ENCODE peak calls at places on chromosomes 2 and 18, in four cellular contexts. B is endothelial cell of umbilical vein, Y is uterus, A is hepatocyte. O is an unnamed sample.

GRCh38 chr2:41222593-41222992 is 770.7 kb upstream of the SLC8A1 start:
- DNase-seq in A (no peak), B (no peak), Y (no peak), O (no peak)

GRCh38 chr2:239309398-239310245 is 91.2 kb downstream of the HDAC4 start:
- DNase-seq in Y (peak; percentile 31), A (no peak), B (no peak), O (peak; percentile 72)

GRCh38 chr2:128374001-128374710 is 55.5 kb upstream of the HS6ST1 start:
- DNase-seq in A (peak; percentile 47), B (no peak), Y (peak; percentile 12), O (peak; percentile 57)

GRCh38 chr2:127067620-127068350 is 39.2 kb downstream of the BIN1 start:
- DNase-seq in A (peak; percentile 89), Y (peak; percentile 80), B (peak; percentile 55), O (no peak)

GRCh38 chr2:85887566-85888019 is 1.2 kb downstream of the ST3GAL5 start:
- DNase-seq in A (peak; percentile 54), B (peak; percentile 50), Y (peak; percentile 52), O (no peak)

GRCh38 chr2:233084488-233084887 is 24.3 kb downstream of the INPP5D start:
- DNase-seq in A (no peak), B (peak; percentile 96), Y (no peak), O (peak; percentile 71)

GRCh38 chr18:8536226-8536625 is 73.0 kb upstream of the RAB12 start:
- DNase-seq in Y (no peak), B (no peak), A (no peak), O (no peak)

GRCh38 chr2:212863185-212863588 is 288.2 kb downstream of the IKZF2 start:
- DNase-seq in B (peak; percentile 29), Y (no peak), A (peak; percentile 18), O (no peak)

GRCh38 chr2:119338826-119339561 is 27.6 kb downstream of the C2orf76 start:
- DNase-seq in Y (no peak), B (no peak), A (no peak), O (no peak)

GRCh38 chr2:128550801-128551416 is 232.2 kb upstream of the HS6ST1 start:
- DNase-seq in B (no peak), A (no peak), Y (no peak), O (no peak)

GRCh38 chr2:219461061-219461514 is 26.4 kb downstream of the SPEG start:
- DNase-seq in Y (peak; percentile 79), A (peak; percentile 40), B (no peak), O (peak; percentile 90)

GRCh38 chr18:77098033-77098432 is 34.5 kb downstream of the MBP start:
- DNase-seq in Y (no peak), A (no peak), B (no peak), O (no peak)

GRCh38 chr2:221289389-221289788 is 282.7 kb downstream of the EPHA4 start:
- DNase-seq in Y (no peak), B (no peak), A (no peak), O (no peak)

GRCh38 chr18:24201699-24202687 is 63.1 kb downstream of the CABYR start:
- DNase-seq in A (no peak), B (no peak), Y (no peak), O (no peak)

GRCh38 chr18:24198461-24198860 is 59.6 kb downstream of the CABYR start:
- DNase-seq in B (no peak), Y (no peak), A (no peak), O (no peak)

GRCh38 chr18:24199563-24199962 is 60.7 kb downstream of the CABYR start:
- DNase-seq in A (no peak), B (no peak), Y (no peak), O (no peak)

GRCh38 chr18:24200494-24200893 is 61.6 kb downstream of the CABYR start:
- DNase-seq in A (no peak), Y (no peak), B (no peak), O (no peak)

DNA sequence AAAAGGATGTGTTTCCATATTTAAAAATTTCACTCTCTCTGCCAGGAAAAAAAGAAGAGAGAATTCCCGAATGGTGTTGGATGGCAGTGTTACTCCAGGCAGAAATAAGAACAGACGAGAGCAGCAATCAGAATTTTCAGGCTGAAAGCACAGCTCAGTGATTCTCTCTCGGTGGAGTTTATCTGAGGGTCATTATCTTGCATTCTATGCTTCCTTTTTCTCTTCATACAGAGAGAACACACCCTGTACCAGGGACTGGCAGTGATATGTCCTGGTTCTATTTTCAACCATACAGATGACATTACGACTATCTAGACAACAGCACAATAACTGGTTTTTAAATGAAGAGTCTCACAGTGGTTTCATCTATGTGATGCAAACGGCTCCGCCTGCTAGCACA is 62.0 kb downstream of the CABYR start:
- DNase-seq in Y (no peak), B (no peak), A (no peak), O (no peak)
- H3K27ac ChIP-seq in Y (no peak overlapping the region), B (no peak overlapping the region), A (no peak overlapping the region), O (no peak overlapping the region)

GRCh38 chr18:36066001-36066400 is 1.4 kb downstream of the RPRD1A start:
- DNase-seq in B (peak; percentile 64), A (no peak), Y (no peak), O (no peak)
- H3K4me3 ChIP-seq in B (peak overlapping the region; percentile 60), A (peak overlapping the region; percentile 90), Y (no peak overlapping the region), O (peak overlapping the region; percentile 98)

GRCh38 chr18:477565-477964 is 22.9 kb downstream of the COLEC12 start:
- DNase-seq in Y (no peak), B (no peak), A (no peak), O (no peak)
- TF ChIP-seq CTCF in Y (no peak), B (peak; percentile 10), A (peak; percentile 23), O (no peak)

GRCh38 chr18:35040638-35040987 is 600 bp upstream of the MAPRE2 start:
- DNase-seq in B (no peak), Y (no peak), A (no peak), O (no peak)

GRCh38 chr18:35038881-35039491 is 2.2 kb upstream of the MAPRE2 start:
- DNase-seq in B (peak; percentile 73), Y (no peak), A (no peak), O (no peak)

GRCh38 chr18:35039633-35040032 is 1.6 kb upstream of the MAPRE2 start:
- DNase-seq in B (peak; percentile 79), Y (no peak), A (no peak), O (no peak)

GRCh38 chr18:35040988-35041751 is at the start of gene MAPRE2:
- DNase-seq in Y (peak; percentile 100), A (peak; percentile 99), B (peak; percentile 99), O (peak; percentile 99)

GRCh38 chr18:35038029-35038428 is 3.2 kb upstream of the MAPRE2 start:
- DNase-seq in Y (no peak), B (no peak), A (no peak), O (no peak)
- H3K27ac ChIP-seq in Y (no peak overlapping the region), B (no peak overlapping the region), A (no peak overlapping the region), O (no peak overlapping the region)

GRCh38 chr2:46942891-46943626 is 27.5 kb upstream of the MCFD2 start:
- DNase-seq in A (no peak), B (no peak), Y (no peak), O (no peak)

GRCh38 chr2:46945671-46946070 is 30.1 kb upstream of the MCFD2 start:
- DNase-seq in Y (no peak), A (no peak), B (no peak), O (no peak)

GRCh38 chr2:46947841-46948240 is 32.2 kb upstream of the MCFD2 start:
- DNase-seq in Y (no peak), B (no peak), A (no peak), O (no peak)

GRCh38 chr2:46942143-46942526 is 26.5 kb upstream of the MCFD2 start:
- DNase-seq in Y (no peak), A (peak; percentile 43), B (peak; percentile 15), O (no peak)

GRCh38 chr2:46943881-46944798 is 28.5 kb upstream of the MCFD2 start:
- DNase-seq in B (no peak), Y (no peak), A (no peak), O (no peak)
- H3K4me3 ChIP-seq in B (no peak overlapping the region), Y (no peak overlapping the region), A (no peak overlapping the region), O (peak overlapping the region; percentile 84)

O was measured in coronary artery.